ENCODE peak calls at places on chromosomes 11 and 22, in four cellular contexts. G, J, R and I are unnamed samples.

GRCh38 chr11:36567684-36568083 is at the start of gene RAG1:
- DNase-seq in G (no peak), J (no peak), R (no peak), I (no peak)

GRCh38 chr11:43987384-43988039 is 45.1 kb downstream of the C11orf96 start:
- DNase-seq in G (no peak), J (peak; percentile 85), R (peak; percentile 96), I (peak; percentile 94)

GRCh38 chr11:73528420-73528819 is 69.5 kb downstream of the FAM168A start:
- DNase-seq in G (no peak), J (no peak), R (no peak), I (no peak)

GRCh38 chr11:120142072-120142423 is 4.1 kb upstream of the TRIM29 start:
- DNase-seq in G (no peak), J (no peak), R (no peak), I (no peak)

GRCh38 chr11:36126703-36127102 is 162.5 kb downstream of the COMMD9 start:
- DNase-seq in G (no peak), J (peak; percentile 45), R (no peak), I (no peak)

GRCh38 chr22:31680764-31681624 is 19.0 kb upstream of the PISD start:
- DNase-seq in G (no peak), J (peak; percentile 72), R (peak; percentile 53), I (peak; percentile 59)

GRCh38 chr22:45671051-45671782 is 417 bp upstream of the ATXN10 start:
- DNase-seq in G (peak; percentile 73), J (no peak), R (peak; percentile 16), I (no peak)

GRCh38 chr11:927871-928270 is 2.2 kb downstream of the AP2A2 start:
- DNase-seq in G (no peak), J (no peak), R (no peak), I (no peak)

GRCh38 chr11:71114124-71114851 is 138.1 kb downstream of the SHANK2 start:
- DNase-seq in G (no peak), J (no peak), R (no peak), I (no peak)

GRCh38 chr11:18383388-18384156 is 10.8 kb upstream of the LDHA start:
- DNase-seq in G (no peak), J (peak; percentile 97), R (peak; percentile 96), I (peak; percentile 95)

GRCh38 chr11:19055016-19055415 is 5.5 kb downstream of the MRGPRX2 start:
- DNase-seq in G (no peak), J (peak; percentile 20), R (no peak), I (no peak)

GRCh38 chr11:18700375-18700774 is 1.8 kb downstream of the TMEM86A start:
- DNase-seq in G (no peak), J (no peak), R (no peak), I (no peak)

GRCh38 chr11:118635237-118635591 is 27.8 kb downstream of the PHLDB1 start:
- DNase-seq in G (no peak), J (no peak), R (peak; percentile 73), I (no peak)

GRCh38 chr11:76071090-76071489 is 135.2 kb downstream of the WNT11 start:
- DNase-seq in G (no peak), J (no peak), R (no peak), I (no peak)

GRCh38 chr22:45684752-45685359 is 13.2 kb downstream of the ATXN10 start:
- DNase-seq in G (no peak), J (no peak), R (no peak), I (no peak)

GRCh38 chr11:115178705-115179104 is 325.5 kb downstream of the CADM1 start:
- DNase-seq in G (no peak), J (no peak), R (no peak), I (no peak)

GRCh38 chr11:7442588-7443215 is 42.6 kb upstream of the OLFML1 start:
- DNase-seq in G (peak; percentile 89), J (peak; percentile 15), R (peak; percentile 79), I (peak; percentile 72)
- TF ChIP-seq CTCF in G (peak; percentile 77), J (peak; percentile 90), R (peak; percentile 81), I (peak; percentile 64)

GRCh38 chr11:65118097-65118837 is 766 bp upstream of the ZNHIT2 start:
- DNase-seq in G (no peak), J (no peak), R (no peak), I (no peak)
- TF ChIP-seq CTCF in G (peak; percentile 48), J (no peak), R (no peak), I (no peak)

GRCh38 chr22:28154856-28155255 is 235.8 kb upstream of the PITPNB start:
- DNase-seq in G (no peak), J (peak; percentile 19), R (no peak), I (no peak)
- TF ChIP-seq CTCF in G (no peak), J (no peak), R (no peak), I (no peak)

DNA sequence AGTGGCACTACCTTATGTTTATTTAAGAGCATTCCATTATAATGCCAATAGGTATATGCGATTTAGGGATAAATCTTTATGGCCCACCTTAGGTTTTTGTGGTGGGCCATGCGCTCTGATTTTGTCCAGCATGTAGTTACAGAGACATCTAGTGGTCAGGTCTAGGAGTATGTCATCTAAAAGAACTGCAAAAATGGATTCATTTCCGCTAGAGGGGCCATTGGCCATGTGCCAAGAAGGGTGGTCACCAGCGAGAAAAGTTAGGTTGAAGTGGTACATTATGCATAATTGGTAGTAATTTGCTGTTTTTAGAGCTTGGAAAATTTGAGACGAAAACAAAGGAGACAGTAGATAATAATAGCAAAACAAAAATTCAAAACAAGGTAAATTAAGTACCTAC is 27.7 kb downstream of the LRRC4C start:
- DNase-seq in G (peak; percentile 18), J (no peak), R (no peak), I (no peak)
- TF ChIP-seq CTCF in G (peak; percentile 59), J (peak; percentile 33), R (peak; percentile 41), I (no peak)

GRCh38 chr22:36860438-36860820 is 377 bp upstream of the NCF4 start:
- DNase-seq in G (no peak), J (no peak), R (no peak), I (no peak)

GRCh38 chr22:36860821-36861659 is at the start of gene NCF4:
- DNase-seq in G (no peak), J (no peak), R (peak; percentile 79), I (peak; percentile 80)

GRCh38 chr22:36858966-36859365 is 1.8 kb upstream of the NCF4 start:
- DNase-seq in G (no peak), J (no peak), R (no peak), I (no peak)

GRCh38 chr22:36858156-36858555 is 2.6 kb upstream of the NCF4 start:
- DNase-seq in G (no peak), J (no peak), R (no peak), I (no peak)

DNA sequence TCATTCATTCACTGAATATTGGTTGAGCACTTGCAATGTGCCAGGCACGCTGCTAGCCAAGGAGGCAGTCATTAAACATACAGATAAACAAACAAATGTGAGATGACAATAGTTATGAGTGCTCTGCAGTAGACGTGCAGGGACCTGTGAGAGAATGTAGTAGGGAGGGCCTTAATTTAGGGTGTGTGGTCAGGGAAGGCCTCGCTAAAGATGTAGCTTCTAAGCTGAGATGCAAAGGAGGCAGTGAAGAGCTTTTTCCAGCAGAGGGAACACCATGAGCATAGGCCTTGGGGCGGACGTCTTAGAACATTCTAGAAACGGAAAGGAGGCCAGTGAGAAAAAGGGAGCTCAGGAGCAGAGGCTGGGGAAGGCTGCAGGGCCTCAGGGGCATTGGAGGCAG is 789 bp upstream of the NCF4 start:
- DNase-seq in G (no peak), J (no peak), R (no peak), I (no peak)
- TF ChIP-seq CTCF in G (no peak), J (no peak), R (no peak), I (no peak)